ENCODE peak calls at places on chromosomes 13 and 19, in ten cellular contexts. K is body of pancreas, O is pancreas, W is foreskin fibroblast, D is psoas muscle, V is BJ, B is suprapubic skin, U is endodermal cell, H is HCT116, C is fibroblast of mammary gland. P is an unnamed sample.

GRCh38 chr19:30870861-30871260 is 478.4 kb downstream of the TSHZ3 start:
- DNase-seq in H (no peak), K (no peak), C (peak; percentile 1), B (no peak), U (peak; percentile 16), O (no peak), D (no peak), W (no peak), V (no peak), P (no peak)

GRCh38 chr19:45906221-45906620 is 3.8 kb upstream of the MYPOP start:
- DNase-seq in C (peak; percentile 84), D (no peak), V (no peak), B (no peak), W (peak; percentile 70), K (no peak), U (no peak), O (no peak), H (no peak), P (no peak)

GRCh38 chr19:40254714-40255418 is 28.4 kb upstream of the CCNP start:
- DNase-seq in B (no peak), V (no peak), U (no peak), C (no peak), O (no peak), H (no peak), D (no peak), W (no peak), K (no peak), P (no peak)

GRCh38 chr13:51768378-51768921 is 35.5 kb downstream of the DHRS12 start:
- DNase-seq in B (no peak), V (no peak), W (no peak), D (no peak), K (no peak), H (no peak), U (peak; percentile 89), O (no peak), C (no peak), P (no peak)

GRCh38 chr13:65985632-65986031 is 1244.5 kb downstream of the PCDH9 start:
- DNase-seq in D (no peak), C (no peak), V (no peak), O (no peak), W (no peak), U (peak; percentile 85), H (peak; percentile 67), B (no peak), K (no peak), P (no peak)

GRCh38 chr13:66506979-66507378 is 723.2 kb downstream of the PCDH9 start:
- DNase-seq in C (no peak), W (peak; percentile 32), D (no peak), U (no peak), B (no peak), H (no peak), K (no peak), O (no peak), V (no peak), P (no peak)

GRCh38 chr19:43467276-43467675 is 1.9 kb upstream of the LYPD3 start:
- DNase-seq in V (no peak), W (no peak), U (no peak), K (no peak), C (no peak), B (no peak), O (no peak), H (no peak), D (no peak), P (no peak)

GRCh38 chr19:30082611-30083010 is 140.6 kb downstream of the URI1 start:
- DNase-seq in C (no peak), W (no peak), K (no peak), O (no peak), B (no peak), D (no peak), V (no peak), U (no peak), H (no peak), P (no peak)

GRCh38 chr13:108700421-108701170 is 71.2 kb downstream of the MYO16 start:
- DNase-seq in K (no peak), B (no peak), U (no peak), V (peak; percentile 35), H (no peak), D (no peak), O (no peak), C (peak; percentile 57), W (peak; percentile 47), P (peak; percentile 40)

GRCh38 chr19:8505680-8506401 is 3.4 kb upstream of the PRAM1 start:
- DNase-seq in C (peak; percentile 51), U (peak; percentile 94), B (peak; percentile 89), O (peak; percentile 81), W (peak; percentile 83), H (no peak), K (peak; percentile 86), D (peak; percentile 82), V (no peak), P (no peak)

GRCh38 chr19:45768644-45769053 is 403 bp downstream of the SIX5 start:
- DNase-seq in O (no peak), C (peak; percentile 43), H (no peak), V (no peak), W (peak; percentile 71), U (peak; percentile 81), B (no peak), K (peak; percentile 44), D (no peak), P (no peak)

GRCh38 chr13:41505209-41505835 is 48.0 kb downstream of the RGCC start:
- DNase-seq in B (no peak), V (peak; percentile 90), W (peak; percentile 90), H (no peak), K (no peak), D (no peak), U (no peak), C (peak; percentile 93), O (no peak), P (peak; percentile 11)

GRCh38 chr19:53183146-53183545 is 10.0 kb downstream of the ZNF665 start:
- DNase-seq in V (no peak), H (no peak), C (peak; percentile 38), W (peak; percentile 77), U (no peak), B (no peak), O (no peak), D (no peak), K (no peak), P (no peak)

GRCh38 chr13:60398949-60399589 is 2.0 kb downstream of the TDRD3 start:
- DNase-seq in B (no peak), C (peak; percentile 20), H (no peak), V (no peak), U (no peak), K (peak; percentile 37), D (no peak), W (peak; percentile 9), O (peak; percentile 44), P (peak; percentile 25)

GRCh38 chr13:51895906-51896888 is 34.4 kb downstream of the CCDC70 start:
- DNase-seq in C (peak; percentile 56), K (peak; percentile 67), O (peak; percentile 24), W (peak; percentile 82), D (no peak), H (peak; percentile 29), V (peak; percentile 1), B (no peak), U (peak; percentile 90), P (no peak)

GRCh38 chr19:53909471-53910169 is 542 bp downstream of the CACNG7 start:
- DNase-seq in W (no peak), H (no peak), C (no peak), U (peak; percentile 68), V (no peak), O (no peak), K (no peak), B (no peak), D (no peak), P (no peak)

GRCh38 chr19:38183227-38183914 is 40.7 kb downstream of the DPF1 start:
- DNase-seq in B (no peak), C (peak; percentile 21), K (no peak), W (peak; percentile 73), H (no peak), D (peak; percentile 41), O (no peak), U (peak; percentile 90), V (no peak), P (no peak)

GRCh38 chr13:98495627-98496238 is 81.2 kb downstream of the STK24 start:
- DNase-seq in H (no peak), D (no peak), O (no peak), U (peak; percentile 71), B (no peak), V (no peak), K (no peak), C (peak; percentile 62), W (peak; percentile 72), P (no peak)

GRCh38 chr13:21501709-21502108 is 42.6 kb upstream of the ZDHHC20 start:
- DNase-seq in B (no peak), C (no peak), O (no peak), H (no peak), K (no peak), W (no peak), V (no peak), U (peak; percentile 61), D (no peak), P (no peak)
- TF ChIP-seq CTCF in B (no peak), C (peak; percentile 5), O (no peak), H (no peak), K (no peak), W (no peak), V (no peak), U (peak; percentile 60), D (no peak), P (peak; percentile 11)

GRCh38 chr13:39875583-39875982 is 220.1 kb downstream of the COG6 start:
- DNase-seq in U (no peak), D (no peak), K (no peak), B (no peak), O (no peak), H (no peak), C (no peak), V (no peak), W (peak; percentile 33), P (no peak)
- H3K4me3 ChIP-seq in U (no peak overlapping the region), D (no peak overlapping the region), K (no peak overlapping the region), B (no peak overlapping the region), O (no peak overlapping the region), H (no peak overlapping the region), C (no peak overlapping the region), V (no peak overlapping the region), W (no peak overlapping the region), P (no peak overlapping the region)

DNA sequence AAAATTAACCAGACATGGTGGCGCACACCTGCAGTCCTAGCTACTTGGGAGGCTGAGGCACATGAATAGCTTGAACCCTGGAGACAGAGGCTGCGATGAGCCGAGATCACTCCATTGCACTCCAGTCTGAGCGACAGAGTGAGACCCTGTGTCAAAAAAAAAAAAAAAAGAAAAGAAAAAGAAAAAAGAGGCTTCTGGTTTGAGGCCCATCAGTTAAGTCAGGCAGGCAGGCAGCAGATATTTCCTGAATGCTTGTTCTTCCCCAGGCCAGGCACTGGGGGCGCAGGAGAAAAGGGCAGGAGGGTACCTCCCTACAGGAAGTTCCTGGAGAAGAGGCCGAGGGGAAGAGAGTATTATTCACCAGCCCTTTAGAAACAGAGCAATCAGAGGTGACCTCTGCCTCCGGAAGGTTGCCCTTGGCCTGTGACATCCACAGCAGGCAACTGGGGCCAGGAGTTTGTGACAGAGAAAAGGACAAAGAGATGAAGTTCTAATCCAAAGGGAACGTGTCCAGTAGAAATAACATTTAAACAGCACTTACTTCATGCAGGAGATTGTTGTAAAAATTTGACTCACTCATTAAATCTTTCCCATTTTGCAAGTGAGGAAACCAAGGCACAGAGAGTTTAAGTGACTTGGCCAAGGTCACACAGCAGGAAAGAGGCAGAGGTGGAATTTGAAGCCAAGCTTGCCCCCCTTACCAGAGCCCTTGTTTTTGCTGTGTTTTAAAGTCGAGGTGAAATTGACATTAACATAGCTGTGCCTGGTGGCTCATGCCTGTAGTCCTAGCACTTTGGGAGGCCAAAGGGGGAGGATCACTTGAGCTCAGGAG is 4.3 kb upstream of the RLN3 start:
- DNase-seq in O (peak; percentile 58), D (peak; percentile 34), U (peak; percentile 89), V (no peak), K (peak; percentile 69), B (no peak), C (no peak), W (peak; percentile 68), H (no peak), P (no peak)
- TF ChIP-seq CTCF in O (peak; percentile 12), D (peak; percentile 28), U (peak; percentile 74), V (peak; percentile 32), K (peak; percentile 36), B (peak; percentile 26), C (no peak), W (peak; percentile 30), H (peak; percentile 24), P (peak; percentile 59)

GRCh38 chr19:19261350-19262189 is 11.5 kb downstream of the TM6SF2 start:
- DNase-seq in O (no peak), C (no peak), K (no peak), W (no peak), D (no peak), V (no peak), B (no peak), H (no peak), U (peak; percentile 90), P (no peak)
- H3K4me3 ChIP-seq in O (no peak overlapping the region), C (no peak overlapping the region), K (no peak overlapping the region), W (no peak overlapping the region), D (peak overlapping the region; percentile 30), V (no peak overlapping the region), B (peak overlapping the region; percentile 36), H (no peak overlapping the region), U (peak overlapping the region; percentile 70), P (peak overlapping the region; percentile 10)